ENCODE peak calls at places on chromosomes 5 and 9, in ten cellular contexts. D, R, W, T, A, S, F, U, H and O are unnamed samples.

GRCh38 chr9:18748106-18748719 is 274.3 kb downstream of the ADAMTSL1 start:
- DNase-seq in D (no peak), R (no peak), W (no peak), T (no peak), A (no peak), S (no peak), F (peak), U (no peak), H (no peak), O (no peak)

GRCh38 chr5:94698189-94698588 is 79.7 kb downstream of the SLF1 start:
- DNase-seq in D (no peak), R (no peak), W (no peak), T (no peak), A (no peak), S (no peak), F (no peak), U (no peak), H (no peak), O (no peak)

GRCh38 chr9:129128689-129129088 is 17.5 kb downstream of the PTPA start:
- DNase-seq in D (no peak), R (no peak), W (no peak), T (no peak), A (no peak), S (no peak), F (no peak), U (no peak), H (no peak), O (no peak)

GRCh38 chr5:134410822-134411221 is 859 bp downstream of the CDKN2AIPNL start:
- DNase-seq in D (no peak), R (no peak), W (no peak), T (no peak), A (no peak), S (no peak), F (no peak), U (no peak), H (no peak), O (no peak)

GRCh38 chr5:111641533-111642230 is 115.3 kb downstream of the NREP start:
- DNase-seq in D (no peak), R (no peak), W (no peak), T (no peak), A (no peak), S (no peak), F (peak), U (no peak), H (no peak), O (no peak)

GRCh38 chr9:134641173-134641985 is at the start of gene COL5A1:
- DNase-seq in D (peak), R (no peak), W (peak), T (peak), A (no peak), S (no peak), F (peak), U (peak), H (peak), O (no peak)

GRCh38 chr5:21685016-21685415 is 1168.1 kb downstream of the CDH12 start:
- DNase-seq in D (no peak), R (no peak), W (no peak), T (no peak), A (no peak), S (no peak), F (no peak), U (no peak), H (no peak), O (no peak)

GRCh38 chr5:135829681-135830383 is 4.6 kb upstream of the SLC25A48 start:
- DNase-seq in D (peak), R (peak), W (peak), T (peak), A (peak), S (no peak), F (peak), U (peak), H (peak), O (peak)

GRCh38 chr9:97845130-97845529 is 7.9 kb upstream of the FOXE1 start:
- DNase-seq in D (no peak), R (no peak), W (no peak), T (no peak), A (no peak), S (no peak), F (peak), U (no peak), H (no peak), O (no peak)

GRCh38 chr5:108793207-108793606 is 45.5 kb downstream of the FER start:
- DNase-seq in D (no peak), R (no peak), W (no peak), T (no peak), A (no peak), S (no peak), F (no peak), U (no peak), H (no peak), O (no peak)

GRCh38 chr9:13351768-13352386 is 72.4 kb upstream of the MPDZ start:
- DNase-seq in D (no peak), R (peak), W (no peak), T (peak), A (no peak), S (no peak), F (peak), U (no peak), H (peak), O (peak)

GRCh38 chr5:179969110-179969509 is 61.4 kb upstream of the TBC1D9B start:
- DNase-seq in D (no peak), R (no peak), W (peak), T (no peak), A (no peak), S (no peak), F (no peak), U (no peak), H (no peak), O (no peak)

DNA sequence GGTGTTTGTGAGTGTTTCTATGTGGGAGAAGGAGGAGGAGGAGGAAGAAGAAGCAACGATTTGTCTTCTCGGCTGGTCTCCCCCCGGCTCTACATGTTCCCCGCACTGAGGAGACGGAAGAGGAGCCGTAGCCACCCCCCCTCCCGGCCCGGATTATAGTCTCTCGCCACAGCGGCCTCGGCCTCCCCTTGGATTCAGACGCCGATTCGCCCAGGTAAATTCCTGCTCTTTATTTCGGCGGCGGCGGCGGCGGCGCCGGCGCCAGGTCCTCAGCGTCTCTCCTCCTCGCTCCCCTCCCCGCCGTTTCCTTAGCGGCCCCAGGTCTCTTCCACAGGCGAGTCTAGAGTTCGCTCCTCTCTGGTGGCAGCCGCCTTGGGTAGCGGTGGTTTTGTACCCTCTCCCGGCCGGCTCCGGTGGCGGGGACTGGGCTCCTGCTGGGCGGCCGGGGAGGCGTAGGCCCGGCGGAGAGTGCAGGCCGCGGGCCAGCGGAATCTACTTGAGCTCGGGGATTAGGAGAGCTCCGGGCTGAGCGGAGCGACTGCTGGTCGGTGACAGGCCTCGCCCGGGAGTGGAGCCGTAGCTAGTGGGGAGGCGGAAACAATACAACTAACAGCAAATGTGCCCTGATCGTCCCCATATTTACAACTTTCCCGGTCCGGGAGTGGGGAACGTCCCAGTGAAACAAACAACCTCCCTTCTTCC is 547 bp downstream of the NIPBL start:
- DNase-seq in D (peak), R (peak), W (peak), T (peak), A (no peak), S (no peak), F (peak), U (peak), H (peak), O (peak)
- TF ChIP-seq POLR2A in D (peak), R (no peak), W (no peak), T (peak), A (no peak), S (no peak), F (no peak), U (peak), H (no peak), O (no peak)

DNA sequence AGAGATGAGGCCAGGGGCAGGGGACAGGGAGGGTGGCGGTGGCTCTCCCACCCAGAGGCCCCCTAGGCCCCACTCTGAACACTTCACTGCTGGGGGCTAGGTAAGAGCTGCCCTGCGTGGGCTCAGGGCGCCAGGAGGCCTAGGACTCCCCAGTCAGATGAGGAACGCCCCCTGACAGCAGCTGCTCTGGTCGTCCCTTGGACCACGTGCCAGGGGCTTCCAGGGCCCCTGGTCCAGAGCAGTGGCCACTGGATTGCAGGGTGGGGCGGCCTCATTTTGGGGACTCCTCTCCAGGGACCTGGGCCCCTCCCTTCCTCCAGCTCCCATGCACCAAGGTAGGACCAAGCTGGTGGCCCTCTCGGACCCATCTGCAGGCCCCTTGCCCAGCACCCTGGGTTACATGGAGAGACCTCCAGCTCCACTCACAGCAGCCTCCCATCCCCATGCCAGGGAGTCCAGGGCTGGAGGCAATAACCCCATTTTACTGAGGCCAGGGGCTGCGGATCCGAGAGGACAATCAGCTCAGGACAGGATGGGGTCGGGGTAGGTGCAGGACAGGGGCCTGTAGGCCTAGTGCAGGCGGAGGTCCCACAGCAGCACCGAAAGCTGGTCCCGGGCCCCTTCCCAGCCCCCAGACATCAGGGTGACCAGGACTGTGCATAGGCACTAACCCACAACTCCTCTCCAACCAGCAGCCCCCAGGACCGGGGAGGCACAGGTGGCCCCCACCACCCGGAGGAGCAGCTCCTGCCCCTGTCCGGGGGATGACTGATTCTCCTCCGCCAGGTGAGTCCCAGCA is 1.5 kb downstream of the EGFL7 start:
- DNase-seq in D (no peak), R (no peak), W (no peak), T (no peak), A (no peak), S (no peak), F (no peak), U (no peak), H (no peak), O (no peak)
- TF ChIP-seq POLR2A in D (no peak), R (no peak), W (no peak), T (no peak), A (no peak), S (no peak), F (no peak), U (no peak), H (no peak), O (no peak)

DNA sequence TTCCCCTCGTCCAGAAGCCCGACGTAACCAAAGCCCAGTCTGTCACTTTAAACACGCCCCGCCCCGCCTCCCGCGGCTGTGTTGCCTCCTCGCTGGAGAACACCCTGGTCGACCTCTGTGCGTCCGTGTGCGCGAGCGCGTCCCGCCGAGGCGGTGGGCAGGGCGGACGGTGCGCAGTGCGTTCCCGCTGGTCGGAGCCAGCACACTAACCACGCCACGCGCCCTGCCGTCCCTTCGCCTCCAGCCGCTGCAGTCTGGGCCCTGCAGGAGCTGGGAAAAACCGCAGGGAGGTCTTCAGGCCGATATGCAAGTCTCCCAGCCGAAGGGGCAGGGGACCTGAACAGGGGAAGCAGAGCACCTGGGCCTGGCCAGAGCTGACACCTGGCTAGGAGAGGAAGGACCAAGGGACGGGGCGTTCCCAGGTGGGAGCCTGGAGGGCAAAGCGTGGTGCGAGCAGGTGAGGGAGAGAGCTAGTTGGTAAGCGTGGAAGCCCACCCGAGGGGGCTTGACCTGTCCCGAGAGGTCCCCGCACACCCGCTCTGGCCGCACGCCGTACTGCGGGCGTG is 1.3 kb upstream of the PHPT1 start:
- DNase-seq in D (peak), R (peak), W (peak), T (peak), A (peak), S (no peak), F (peak), U (peak), H (peak), O (peak)
- TF ChIP-seq POLR2A in D (no peak), R (peak), W (no peak), T (peak), A (peak), S (no peak), F (peak), U (peak), H (peak), O (no peak)

DNA sequence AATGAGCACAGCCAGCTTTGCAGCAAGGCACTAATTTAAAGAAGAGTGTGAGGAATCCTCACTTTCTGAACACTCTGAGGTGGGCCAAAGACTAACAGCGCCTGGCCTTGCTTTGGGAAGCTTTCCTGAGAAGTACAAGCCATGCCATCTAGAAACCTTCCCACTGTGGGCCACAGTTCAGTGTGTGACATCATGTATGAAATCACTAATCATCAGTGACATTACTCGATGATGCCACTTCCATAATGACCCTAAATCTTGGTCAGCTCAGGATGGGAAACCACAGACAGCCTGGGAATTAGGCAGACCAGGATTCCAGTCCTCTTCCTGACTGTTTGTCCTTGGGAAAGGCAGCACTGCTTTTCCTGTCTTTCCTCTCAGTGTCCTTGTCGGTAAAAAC is 54.2 kb upstream of the HSPA9 start:
- DNase-seq in D (no peak), R (no peak), W (no peak), T (no peak), A (no peak), S (no peak), F (no peak), U (no peak), H (no peak), O (no peak)
- TF ChIP-seq POLR2A in D (no peak), R (no peak), W (no peak), T (no peak), A (no peak), S (no peak), F (no peak), U (no peak), H (no peak), O (no peak)

GRCh38 chr5:72107874-72108199 is 562 bp downstream of the MAP1B start:
- DNase-seq in D (no peak), R (no peak), W (no peak), T (no peak), A (peak), S (no peak), F (no peak), U (no peak), H (peak), O (peak)
- TF ChIP-seq POLR2A in D (no peak), R (no peak), W (no peak), T (no peak), A (no peak), S (no peak), F (no peak), U (no peak), H (no peak), O (no peak)

DNA sequence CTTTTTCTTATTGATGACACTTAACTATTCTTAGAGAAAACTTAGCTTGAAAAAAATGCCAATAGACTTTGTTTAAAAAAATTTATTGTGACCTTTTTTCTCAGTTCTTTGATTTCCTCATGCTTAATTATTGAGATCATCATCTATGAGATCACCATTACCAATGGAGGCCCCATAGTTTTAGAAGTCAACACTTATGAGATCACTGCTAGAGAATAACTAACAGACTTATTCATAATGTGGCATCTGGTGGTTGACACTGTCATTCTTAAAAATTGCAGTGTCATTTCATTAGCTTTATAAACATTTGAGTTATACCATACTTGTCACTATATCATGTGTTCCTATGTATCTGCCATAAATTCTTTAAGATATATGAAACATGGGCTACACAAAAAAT is 14.9 kb upstream of the FEM1C start:
- DNase-seq in D (no peak), R (no peak), W (no peak), T (no peak), A (no peak), S (no peak), F (peak), U (no peak), H (peak), O (peak)
- TF ChIP-seq POLR2A in D (no peak), R (no peak), W (no peak), T (no peak), A (no peak), S (no peak), F (no peak), U (no peak), H (no peak), O (no peak)

GRCh38 chr5:150399158-150400019 is 13.3 kb downstream of the CD74 start:
- DNase-seq in D (no peak), R (no peak), W (no peak), T (no peak), A (no peak), S (no peak), F (peak), U (no peak), H (no peak), O (no peak)
- TF ChIP-seq POLR2A in D (no peak), R (no peak), W (no peak), T (no peak), A (peak), S (no peak), F (no peak), U (no peak), H (no peak), O (no peak)